ENCODE peak calls at places on chromosomes 4 and X, in ten cellular contexts. F is breast epithelium, K is GM23248, A is MG63, D is left ventricle myocardium inferior, E is fibroblast of lung, C is prostate gland, I is A549, Q is A673, Z is Peyer's patch. S is an unnamed sample.

GRCh38 chr4:14726441-14727405 is 275.6 kb upstream of the CPEB2 start:
- DNase-seq in I (peak; percentile 40), Z (no peak), A (peak; percentile 1), F (no peak), K (peak; percentile 1), C (peak; percentile 38), Q (no peak), D (no peak), E (peak; percentile 68), S (no peak)

GRCh38 chrX:19548279-19548678 is 33.0 kb upstream of the MAP3K15 start:
- DNase-seq in D (no peak), Q (no peak), A (no peak), C (no peak), K (no peak), Z (no peak), F (no peak), I (no peak), E (no peak), S (no peak)

GRCh38 chrX:152897216-152898144 is at the start of gene ZNF185:
- DNase-seq in F (peak; percentile 69), K (peak; percentile 13), Z (peak; percentile 57), I (peak; percentile 34), E (peak; percentile 59), Q (peak; percentile 7), D (no peak), C (peak; percentile 68), A (no peak), S (peak; percentile 46)

GRCh38 chrX:10103023-10103422 is 53.8 kb upstream of the CLCN4 start:
- DNase-seq in C (no peak), D (no peak), Q (no peak), K (no peak), A (no peak), E (peak; percentile 75), I (no peak), Z (no peak), F (no peak), S (no peak)

GRCh38 chr4:2843023-2843908 is at the start of gene ADD1:
- DNase-seq in C (peak; percentile 90), F (peak; percentile 90), Q (peak; percentile 92), D (peak; percentile 92), A (peak; percentile 83), K (peak; percentile 93), Z (peak; percentile 98), E (peak; percentile 92), I (peak; percentile 89), S (peak; percentile 91)

GRCh38 chr4:106149911-106150310 is 166.1 kb downstream of the TBCK start:
- DNase-seq in E (no peak), A (no peak), D (no peak), Q (no peak), F (no peak), C (no peak), K (no peak), Z (no peak), I (no peak), S (no peak)

GRCh38 chr4:76293705-76294274 is 12.7 kb upstream of the STBD1 start:
- DNase-seq in F (no peak), A (no peak), D (no peak), Q (no peak), K (peak; percentile 26), E (peak; percentile 17), I (no peak), C (no peak), Z (no peak), S (no peak)

GRCh38 chrX:15737957-15738685 is at the start of gene CA5B:
- DNase-seq in I (peak; percentile 65), Q (peak; percentile 89), Z (peak; percentile 97), E (peak; percentile 80), D (peak; percentile 90), F (peak; percentile 93), A (peak; percentile 79), K (peak; percentile 88), C (peak; percentile 94), S (peak; percentile 97)

GRCh38 chr4:5995901-5996623 is 22.2 kb downstream of the C4orf50 start:
- DNase-seq in C (no peak), Z (no peak), D (no peak), K (no peak), A (no peak), E (no peak), Q (no peak), I (no peak), F (no peak), S (no peak)

DNA sequence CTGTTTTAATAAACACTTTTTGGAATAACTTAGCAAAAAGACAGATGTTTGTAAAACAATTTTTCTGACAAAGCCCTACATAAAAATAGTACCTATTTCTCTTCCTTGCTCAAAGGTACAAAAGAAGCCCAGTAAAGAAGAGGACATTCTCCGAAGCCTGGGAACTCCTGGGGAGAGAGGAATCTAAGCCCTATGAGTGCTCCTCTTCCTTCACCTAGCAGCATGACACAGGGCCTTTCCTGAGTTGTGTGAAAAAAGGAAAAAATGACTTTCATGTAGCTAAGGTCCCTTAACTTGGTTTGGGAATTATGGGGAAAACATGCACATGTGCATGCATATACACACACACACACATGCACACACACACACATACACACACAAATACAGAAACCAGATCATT is 586.9 kb downstream of the TMA16 start:
- DNase-seq in K (no peak), D (no peak), C (no peak), Q (no peak), I (no peak), E (no peak), Z (no peak), A (no peak), F (no peak), S (no peak)
- H3K9me3 ChIP-seq in K (no peaks in the 10 kb centered on the region), D (peaks cover 8% of the 10 kb centered on the region), C (no peaks in the 10 kb centered on the region), Q (no peaks in the 10 kb centered on the region), I (no peaks in the 10 kb centered on the region), E (no peaks in the 10 kb centered on the region), Z (no peaks in the 10 kb centered on the region), A (no peaks in the 10 kb centered on the region), F (no peaks in the 10 kb centered on the region), S (no peaks in the 10 kb centered on the region)

GRCh38 chr4:217891-218290 is 87.4 kb downstream of the ZNF732 start:
- DNase-seq in K (no peak), C (no peak), D (no peak), I (no peak), Q (no peak), F (no peak), Z (no peak), E (no peak), A (no peak), S (no peak)

GRCh38 chr4:211033-211511 is 86.8 kb downstream of the ZNF718 start:
- DNase-seq in F (no peak), A (no peak), E (no peak), Q (no peak), C (no peak), K (no peak), I (no peak), Z (no peak), D (no peak), S (no peak)

GRCh38 chr4:213971-214370 is 89.7 kb downstream of the ZNF718 start:
- DNase-seq in C (no peak), F (no peak), Z (no peak), Q (no peak), D (no peak), E (no peak), A (no peak), K (no peak), I (no peak), S (no peak)

DNA sequence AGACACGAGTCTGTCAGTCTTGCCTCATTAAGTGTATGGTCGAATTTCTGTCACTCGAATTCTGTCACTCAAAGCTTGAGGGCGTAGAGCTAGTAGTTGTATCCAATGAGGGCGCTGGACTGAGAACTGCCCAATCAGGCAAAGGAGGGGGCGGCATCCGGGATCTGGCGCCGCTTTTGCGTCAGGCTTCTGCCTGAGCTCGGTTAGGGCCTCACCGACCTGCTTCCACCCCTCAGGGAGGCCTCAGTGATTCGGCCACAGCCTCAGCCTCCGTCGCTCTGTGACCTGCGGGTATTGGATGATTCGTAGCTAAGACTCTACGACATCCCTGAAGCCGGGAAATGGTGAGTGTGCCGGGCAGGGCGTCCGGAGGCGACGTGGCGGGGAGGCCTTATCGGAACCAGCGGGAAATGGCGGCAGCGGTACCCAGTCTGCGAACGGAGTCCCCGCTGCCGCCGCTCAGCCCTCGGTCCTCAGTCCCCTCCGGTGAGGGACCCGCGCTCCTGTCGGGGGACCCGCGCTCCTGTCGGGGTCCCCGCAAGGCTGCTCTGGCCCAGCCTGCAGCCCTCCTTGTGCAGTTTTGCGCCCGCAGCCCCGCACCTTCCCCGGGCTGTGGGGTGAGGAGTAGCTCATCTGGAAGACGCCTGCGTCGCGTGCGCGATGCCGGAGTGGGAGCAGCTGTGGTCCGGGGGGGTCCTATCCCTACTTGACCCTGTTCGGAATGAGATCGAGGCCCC is 88.3 kb downstream of the ZNF718 start:
- DNase-seq in A (no peak), C (peak; percentile 52), D (peak; percentile 80), E (peak; percentile 92), Z (no peak), I (no peak), K (peak; percentile 90), F (peak; percentile 81), Q (peak; percentile 70), S (peak; percentile 95)
- H3K9me3 ChIP-seq in A (no peaks in the 10 kb centered on the region), C (no peaks in the 10 kb centered on the region), D (no peaks in the 10 kb centered on the region), E (no peaks in the 10 kb centered on the region), Z (peaks cover 23% of the 10 kb centered on the region), I (no peaks in the 10 kb centered on the region), K (no peaks in the 10 kb centered on the region), F (peaks cover 7% of the 10 kb centered on the region), Q (peaks cover 3% of the 10 kb centered on the region), S (no peaks in the 10 kb centered on the region)

GRCh38 chr4:154634058-154634457 is 21.6 kb upstream of the FGG start:
- DNase-seq in C (no peak), Z (no peak), D (no peak), Q (no peak), I (no peak), E (no peak), K (no peak), A (no peak), F (no peak), S (no peak)
- H3K9me3 ChIP-seq in C (no peaks in the 10 kb centered on the region), Z (no peaks in the 10 kb centered on the region), D (no peaks in the 10 kb centered on the region), Q (no peaks in the 10 kb centered on the region), I (no peaks in the 10 kb centered on the region), E (no peaks in the 10 kb centered on the region), K (no peaks in the 10 kb centered on the region), A (no peaks in the 10 kb centered on the region), F (no peaks in the 10 kb centered on the region), S (no peaks in the 10 kb centered on the region)

GRCh38 chr4:11739992-11740391 is 311.3 kb upstream of the HS3ST1 start:
- DNase-seq in C (no peak), E (peak; percentile 75), Z (no peak), D (no peak), A (no peak), I (no peak), F (no peak), Q (no peak), K (no peak), S (no peak)

GRCh38 chr4:11746734-11747133 is 318.0 kb upstream of the HS3ST1 start:
- DNase-seq in Z (no peak), A (no peak), I (no peak), C (no peak), K (no peak), D (no peak), E (peak; percentile 52), F (no peak), Q (no peak), S (no peak)

GRCh38 chr4:11743236-11743635 is 314.5 kb upstream of the HS3ST1 start:
- DNase-seq in I (no peak), A (no peak), D (no peak), Z (no peak), C (no peak), Q (no peak), K (no peak), E (peak; percentile 44), F (no peak), S (no peak)

GRCh38 chr4:11743961-11744360 is 315.3 kb upstream of the HS3ST1 start:
- DNase-seq in Q (no peak), E (no peak), F (no peak), C (no peak), Z (no peak), D (no peak), I (no peak), K (no peak), A (no peak), S (no peak)

GRCh38 chr4:11741190-11741652 is 312.5 kb upstream of the HS3ST1 start:
- DNase-seq in I (no peak), Z (no peak), F (no peak), Q (no peak), C (no peak), D (no peak), E (peak; percentile 69), A (no peak), K (no peak), S (no peak)
- H3K9me3 ChIP-seq in I (no peaks in the 10 kb centered on the region), Z (no peaks in the 10 kb centered on the region), F (no peaks in the 10 kb centered on the region), Q (peaks cover 41% of the 10 kb centered on the region), C (no peaks in the 10 kb centered on the region), D (no peaks in the 10 kb centered on the region), E (no peaks in the 10 kb centered on the region), A (no peaks in the 10 kb centered on the region), K (no peaks in the 10 kb centered on the region), S (no peaks in the 10 kb centered on the region)